ENCODE peak calls at places on chromosomes 2 and 18, in four cellular contexts. S is right cardiac atrium, L is heart right ventricle, O is heart left ventricle. U is an unnamed sample.

GRCh38 chr2:71299507-71299906 is 32.1 kb upstream of the ZNF638 start:
- DNase-seq in O (no peak), L (no peak), S (no peak), U (peak; percentile 31)

GRCh38 chr2:182142062-182142461 is 156.4 kb downstream of the PPP1R1C start:
- DNase-seq in S (no peak), L (no peak), O (no peak), U (no peak)

GRCh38 chr2:182831097-182831496 is 35.3 kb downstream of the FRZB start:
- DNase-seq in L (no peak), S (no peak), O (no peak), U (no peak)

GRCh38 chr2:109032229-109032800 is 43.3 kb upstream of the EDAR start:
- DNase-seq in L (no peak), O (no peak), S (no peak), U (no peak)

GRCh38 chr2:15588329-15588919 is 3.2 kb upstream of the DDX1 start:
- DNase-seq in S (peak; percentile 59), O (peak; percentile 29), L (no peak), U (peak; percentile 48)

GRCh38 chr2:10501980-10502802 is 54.1 kb upstream of the ODC1 start:
- DNase-seq in L (no peak), S (no peak), O (peak; percentile 10), U (no peak)

GRCh38 chr2:63537306-63537705 is 51.0 kb downstream of the WDPCP start:
- DNase-seq in L (no peak), S (no peak), O (no peak), U (peak; percentile 76)

GRCh38 chr18:78867131-78867530 is 112.5 kb upstream of the SALL3 start:
- DNase-seq in S (no peak), L (no peak), O (no peak), U (no peak)

GRCh38 chr2:139209586-139209985 is 429.4 kb upstream of the NXPH2 start:
- DNase-seq in O (no peak), S (no peak), L (no peak), U (no peak)

GRCh38 chr2:174971868-174972781 is 33.1 kb downstream of the CHN1 start:
- DNase-seq in O (peak; percentile 41), S (no peak), L (no peak), U (peak; percentile 77)

GRCh38 chr2:217573565-217573964 is 429.2 kb downstream of the TNS1 start:
- DNase-seq in O (peak; percentile 44), S (no peak), L (no peak), U (peak; percentile 41)

GRCh38 chr18:3117493-3118192 is 102.1 kb downstream of the MYOM1 start:
- DNase-seq in O (no peak), S (no peak), L (no peak), U (peak; percentile 40)

GRCh38 chr2:237482485-237482884 is 4.6 kb upstream of the MLPH start:
- DNase-seq in S (peak; percentile 88), L (peak; percentile 68), O (peak; percentile 87), U (no peak)

GRCh38 chr18:11984091-11984490 is 2.8 kb downstream of the IMPA2 start:
- DNase-seq in L (no peak), S (no peak), O (no peak), U (no peak)

GRCh38 chr2:121778736-121779487 is 23.5 kb downstream of the TSN start:
- DNase-seq in O (no peak), S (no peak), L (no peak), U (no peak)

GRCh38 chr2:210366675-210367080 is 51.7 kb upstream of the MYL1 start:
- DNase-seq in S (no peak), O (no peak), L (no peak), U (no peak)

GRCh38 chr2:197934926-197935274 is 130.5 kb downstream of the PLCL1 start:
- DNase-seq in S (no peak), L (no peak), O (no peak), U (no peak)

DNA sequence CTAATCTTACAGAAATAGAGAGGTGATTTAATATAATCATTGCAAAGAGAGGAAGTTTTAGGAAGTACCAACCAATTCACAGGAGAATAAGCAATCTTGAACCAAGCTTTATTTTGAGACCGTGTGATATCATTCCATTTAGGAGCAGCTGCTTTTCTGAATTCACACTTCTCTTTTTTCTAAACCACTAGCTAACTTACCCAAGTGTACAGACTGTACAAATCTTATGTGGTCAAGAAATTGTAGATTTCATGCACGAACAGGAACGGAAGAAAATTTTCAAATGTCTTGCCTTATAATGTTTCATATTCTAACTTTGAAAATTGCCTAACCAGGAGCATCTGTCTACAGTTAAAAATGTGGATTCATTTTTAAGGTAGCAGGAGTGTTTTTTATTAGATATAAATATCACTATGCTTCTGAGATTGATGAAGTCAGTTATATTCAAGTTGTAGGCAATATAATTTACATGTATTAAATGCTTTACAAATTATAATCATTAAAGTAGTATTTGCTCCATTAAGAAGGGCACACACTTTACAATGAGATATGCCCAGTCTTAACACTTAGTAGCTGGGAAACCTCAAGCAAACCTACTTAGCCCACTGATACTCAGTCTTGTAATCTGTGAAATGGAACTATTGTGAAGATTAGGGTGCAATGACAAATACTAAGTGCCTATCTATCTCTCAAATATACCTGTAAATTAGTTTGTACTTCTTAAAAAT is 302.2 kb upstream of the STON1 start:
- DNase-seq in L (no peak), O (no peak), S (no peak), U (no peak)
- H3K27ac ChIP-seq in L (no peak overlapping the region), O (no peak overlapping the region), S (no peak overlapping the region), U (no peak overlapping the region)

GRCh38 chr18:61924550-61924949 is 31.7 kb upstream of the RNF152 start:
- DNase-seq in S (no peak), O (no peak), L (no peak), U (no peak)
- H3K27ac ChIP-seq in S (no peak overlapping the region), O (no peak overlapping the region), L (no peak overlapping the region), U (no peak overlapping the region)

GRCh38 chr18:76266226-76266991 is 228.6 kb downstream of the ZNF516 start:
- DNase-seq in S (no peak), L (no peak), O (no peak), U (no peak)

GRCh38 chr18:76264851-76265250 is 230.2 kb downstream of the ZNF516 start:
- DNase-seq in O (no peak), S (no peak), L (no peak), U (no peak)

GRCh38 chr18:76262956-76263955 is 231.8 kb downstream of the ZNF516 start:
- DNase-seq in L (no peak), O (no peak), S (peak; percentile 62), U (no peak)

GRCh38 chr18:76264073-76264472 is 231.0 kb downstream of the ZNF516 start:
- DNase-seq in S (no peak), O (no peak), L (no peak), U (peak; percentile 7)

GRCh38 chr18:76265375-76266225 is 229.4 kb downstream of the ZNF516 start:
- DNase-seq in O (no peak), L (peak; percentile 27), S (peak; percentile 81), U (no peak)
- H3K27ac ChIP-seq in O (peak overlapping the region; percentile 37), L (peak overlapping the region; percentile 65), S (peak overlapping the region; percentile 81), U (no peak overlapping the region)

DNA sequence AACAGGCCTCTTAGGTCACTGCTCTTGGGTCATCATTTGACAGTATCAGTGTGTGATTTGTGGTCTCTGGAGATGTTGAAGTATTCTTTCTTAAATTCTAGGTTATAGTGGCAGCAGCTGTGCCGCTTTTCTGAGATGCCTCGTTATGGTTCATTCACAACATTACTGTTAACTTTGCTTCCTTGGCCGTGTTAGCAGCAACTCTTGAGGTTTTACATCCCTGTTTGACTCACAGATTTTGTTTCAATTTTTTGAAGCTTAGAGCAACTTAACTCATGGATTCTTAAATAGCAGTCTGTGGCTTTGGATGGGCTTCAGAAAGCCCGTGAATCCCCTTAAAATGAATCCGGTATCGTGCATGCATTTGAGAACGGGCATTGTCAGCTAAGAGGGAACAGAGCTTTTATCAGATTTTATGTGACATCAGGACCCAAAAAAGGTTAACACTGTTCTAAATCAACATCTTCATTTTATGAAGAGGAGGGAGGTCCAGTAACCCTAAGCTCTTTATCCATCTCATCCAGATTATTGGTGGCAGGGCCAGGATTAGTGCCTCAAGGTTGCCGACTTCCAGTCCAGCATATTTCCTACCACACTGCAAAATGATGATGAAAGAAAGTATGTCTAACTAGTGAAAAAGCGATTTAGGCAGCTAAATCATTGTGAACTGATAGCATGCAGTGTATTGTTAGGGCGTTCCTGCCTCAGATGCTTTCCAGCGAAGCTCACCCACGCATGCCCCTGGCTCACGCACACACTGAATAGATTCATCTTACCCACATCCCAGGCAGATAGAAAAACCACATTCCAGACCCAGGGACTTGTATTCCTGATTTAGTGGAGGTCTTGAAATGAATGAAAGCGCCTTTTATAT is 5.1 kb downstream of the TRIB2 start:
- DNase-seq in L (no peak), S (no peak), O (no peak), U (no peak)
- H3K27ac ChIP-seq in L (peak overlapping the region; percentile 99), S (peak overlapping the region; percentile 59), O (peak overlapping the region; percentile 100), U (no peak overlapping the region)

DNA sequence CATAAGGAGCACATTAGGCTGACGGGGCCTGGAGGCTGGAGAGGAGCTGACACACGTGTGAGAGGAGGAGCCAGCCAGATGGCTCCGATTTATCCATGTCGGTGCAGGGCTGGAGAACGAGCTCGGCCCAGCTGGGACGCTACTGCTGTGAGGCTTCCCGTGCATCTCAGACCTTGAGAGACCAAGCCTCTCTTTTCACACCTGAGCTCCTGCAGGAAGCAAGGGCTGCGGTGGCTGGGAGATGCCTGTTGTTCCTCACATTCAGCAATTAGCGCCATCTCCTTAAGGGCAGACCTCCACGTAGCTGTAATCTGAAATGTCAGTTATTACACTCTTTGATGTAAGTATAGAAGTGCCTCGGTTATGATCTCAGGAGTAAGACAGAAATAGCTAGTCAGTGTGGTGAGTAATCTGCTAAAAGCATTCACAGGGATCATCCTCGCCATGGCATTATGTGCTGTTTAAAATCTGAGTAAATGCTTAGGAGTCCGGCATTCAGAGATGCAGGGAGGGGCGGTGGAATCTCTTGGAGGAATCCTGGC is 107.9 kb downstream of the PRKCE start:
- DNase-seq in L (no peak), O (no peak), S (peak; percentile 62), U (no peak)
- H3K27ac ChIP-seq in L (peak overlapping the region; percentile 43), O (peak overlapping the region; percentile 73), S (peak overlapping the region; percentile 63), U (no peak overlapping the region)

DNA sequence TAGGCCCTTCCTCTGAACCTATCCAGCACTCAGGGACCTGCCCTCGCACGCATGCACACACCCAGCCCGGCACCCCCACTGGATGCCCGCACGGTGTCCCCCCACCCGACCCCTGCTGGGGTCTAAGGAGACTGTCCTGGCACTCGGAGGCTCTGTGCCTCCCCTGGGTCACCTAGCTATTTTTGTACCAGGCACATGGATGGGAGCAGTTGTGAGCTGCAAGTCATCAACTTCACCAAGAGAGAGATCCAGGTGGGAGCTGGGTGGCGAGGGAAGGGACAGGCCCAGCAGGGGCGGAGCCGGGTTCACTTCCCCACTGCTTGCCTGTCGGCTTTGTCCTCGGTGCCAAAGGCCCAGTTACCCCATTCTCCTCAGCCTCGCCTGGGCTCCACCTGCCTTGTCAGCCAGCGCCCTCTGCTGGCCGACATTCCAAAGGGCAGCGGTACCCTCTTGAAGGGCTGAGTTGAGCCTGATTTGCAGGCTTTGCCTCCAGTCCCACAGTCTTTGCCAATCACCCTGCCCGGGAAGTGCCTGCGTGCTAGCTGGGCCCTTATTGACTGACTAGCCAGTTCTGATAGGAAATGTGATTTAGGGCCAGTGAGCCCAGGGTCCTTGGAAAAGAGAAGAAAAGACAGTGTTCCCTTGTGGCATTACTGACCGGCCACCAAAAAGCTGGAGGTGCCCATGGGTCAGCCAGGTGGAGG is 5.8 kb downstream of the NT5DC4 start:
- DNase-seq in O (peak; percentile 88), L (peak; percentile 87), S (peak; percentile 96), U (peak; percentile 95)
- H3K27ac ChIP-seq in O (no peak overlapping the region), L (no peak overlapping the region), S (no peak overlapping the region), U (peak overlapping the region; percentile 52)

U was measured in RWPE1.